ENCODE peak calls at places on chromosome 4, in ten cellular contexts. One of them, this sample, is unnamed.

GRCh38 chr4:55216871-55217635 is 91.7 kb upstream of the KDR start:
- DNase-seq in posterior cingulate gyrus: no peak
- DNase-seq in iPS DF 19.7: no peak
- DNase-seq in SK-N-SH: no peak
- DNase-seq in NCI-H345: peak
- DNase-seq in HS-5: no peak
- DNase-seq in heart right ventricle: no peak
- DNase-seq in H54: no peak
- DNase-seq in left cardiac atrium: no peak
- DNase-seq in EH: no peak
- DNase-seq in this sample: no peak

GRCh38 chr4:117478702-117479101 is 393.3 kb upstream of the TRAM1L1 start:
- DNase-seq in posterior cingulate gyrus: no peak
- DNase-seq in iPS DF 19.7: no peak
- DNase-seq in SK-N-SH: no peak
- DNase-seq in NCI-H345: no peak
- DNase-seq in HS-5: no peak
- DNase-seq in heart right ventricle: no peak
- DNase-seq in H54: no peak
- DNase-seq in left cardiac atrium: no peak
- DNase-seq in EH: no peak
- DNase-seq in this sample: no peak

GRCh38 chr4:15327311-15328298 is 100.2 kb upstream of the C1QTNF7 start:
- DNase-seq in posterior cingulate gyrus: no peak
- DNase-seq in iPS DF 19.7: no peak
- DNase-seq in SK-N-SH: no peak
- DNase-seq in NCI-H345: no peak
- DNase-seq in HS-5: peak
- DNase-seq in heart right ventricle: no peak
- DNase-seq in H54: no peak
- DNase-seq in left cardiac atrium: no peak
- DNase-seq in EH: peak
- DNase-seq in this sample: no peak

GRCh38 chr4:122476126-122476525 is 19.6 kb upstream of the IL2 start:
- DNase-seq in posterior cingulate gyrus: no peak
- DNase-seq in iPS DF 19.7: no peak
- DNase-seq in SK-N-SH: no peak
- DNase-seq in NCI-H345: no peak
- DNase-seq in HS-5: no peak
- DNase-seq in heart right ventricle: no peak
- DNase-seq in H54: no peak
- DNase-seq in left cardiac atrium: no peak
- DNase-seq in EH: no peak
- DNase-seq in this sample: no peak

GRCh38 chr4:112563431-112564200 is 47.6 kb upstream of the NEUROG2 start:
- DNase-seq in posterior cingulate gyrus: no peak
- DNase-seq in iPS DF 19.7: no peak
- DNase-seq in SK-N-SH: peak
- DNase-seq in NCI-H345: no peak
- DNase-seq in HS-5: no peak
- DNase-seq in heart right ventricle: no peak
- DNase-seq in H54: no peak
- DNase-seq in left cardiac atrium: no peak
- DNase-seq in EH: no peak
- DNase-seq in this sample: no peak

GRCh38 chr4:57460967-57461366 is 350.8 kb upstream of the IGFBP7 start:
- DNase-seq in posterior cingulate gyrus: no peak
- DNase-seq in iPS DF 19.7: peak
- DNase-seq in SK-N-SH: no peak
- DNase-seq in NCI-H345: no peak
- DNase-seq in HS-5: no peak
- DNase-seq in heart right ventricle: no peak
- DNase-seq in H54: no peak
- DNase-seq in left cardiac atrium: no peak
- DNase-seq in EH: no peak
- DNase-seq in this sample: no peak

GRCh38 chr4:177016541-177017141 is 223.9 kb upstream of the VEGFC start:
- DNase-seq in posterior cingulate gyrus: no peak
- DNase-seq in iPS DF 19.7: no peak
- DNase-seq in SK-N-SH: no peak
- DNase-seq in NCI-H345: no peak
- DNase-seq in HS-5: peak
- DNase-seq in heart right ventricle: no peak
- DNase-seq in H54: no peak
- DNase-seq in left cardiac atrium: no peak
- DNase-seq in EH: peak
- DNase-seq in this sample: no peak

GRCh38 chr4:186307497-186307896 is 41.5 kb downstream of the F11 start:
- DNase-seq in posterior cingulate gyrus: no peak
- DNase-seq in iPS DF 19.7: no peak
- DNase-seq in SK-N-SH: no peak
- DNase-seq in NCI-H345: no peak
- DNase-seq in HS-5: no peak
- DNase-seq in heart right ventricle: no peak
- DNase-seq in H54: no peak
- DNase-seq in left cardiac atrium: no peak
- DNase-seq in EH: no peak
- DNase-seq in this sample: no peak

GRCh38 chr4:86302242-86302641 is 57.6 kb downstream of the MAPK10 start:
- DNase-seq in posterior cingulate gyrus: no peak
- DNase-seq in iPS DF 19.7: peak
- DNase-seq in SK-N-SH: peak
- DNase-seq in NCI-H345: peak
- DNase-seq in HS-5: no peak
- DNase-seq in heart right ventricle: peak
- DNase-seq in H54: no peak
- DNase-seq in left cardiac atrium: peak
- DNase-seq in EH: no peak
- DNase-seq in this sample: no peak

GRCh38 chr4:74365761-74366160 is 816 bp downstream of the EREG start:
- DNase-seq in posterior cingulate gyrus: no peak
- DNase-seq in iPS DF 19.7: no peak
- DNase-seq in SK-N-SH: peak
- DNase-seq in NCI-H345: peak
- DNase-seq in HS-5: no peak
- DNase-seq in heart right ventricle: peak
- DNase-seq in H54: no peak
- DNase-seq in left cardiac atrium: peak
- DNase-seq in EH: peak
- DNase-seq in this sample: no peak

GRCh38 chr4:8355306-8355705 is 85.2 kb downstream of the ACOX3 start:
- DNase-seq in posterior cingulate gyrus: no peak
- DNase-seq in iPS DF 19.7: no peak
- DNase-seq in SK-N-SH: no peak
- DNase-seq in NCI-H345: no peak
- DNase-seq in HS-5: no peak
- DNase-seq in heart right ventricle: no peak
- DNase-seq in H54: no peak
- DNase-seq in left cardiac atrium: no peak
- DNase-seq in EH: peak
- DNase-seq in this sample: no peak

GRCh38 chr4:789571-790465 is 36.1 kb downstream of the CPLX1 start:
- DNase-seq in posterior cingulate gyrus: no peak
- DNase-seq in iPS DF 19.7: no peak
- DNase-seq in SK-N-SH: peak
- DNase-seq in NCI-H345: no peak
- DNase-seq in HS-5: no peak
- DNase-seq in heart right ventricle: no peak
- DNase-seq in H54: no peak
- DNase-seq in left cardiac atrium: no peak
- DNase-seq in EH: no peak
- DNase-seq in this sample: no peak

GRCh38 chr4:72900952-72901351 is 168.6 kb downstream of the COX18 start:
- DNase-seq in posterior cingulate gyrus: no peak
- DNase-seq in iPS DF 19.7: no peak
- DNase-seq in SK-N-SH: no peak
- DNase-seq in NCI-H345: no peak
- DNase-seq in HS-5: no peak
- DNase-seq in heart right ventricle: no peak
- DNase-seq in H54: no peak
- DNase-seq in left cardiac atrium: peak
- DNase-seq in EH: peak
- DNase-seq in this sample: no peak

GRCh38 chr4:122151982-122152698 is at the start of gene BLTP1:
- DNase-seq in posterior cingulate gyrus: peak
- DNase-seq in iPS DF 19.7: peak
- DNase-seq in SK-N-SH: peak
- DNase-seq in NCI-H345: peak
- DNase-seq in HS-5: peak
- DNase-seq in heart right ventricle: peak
- DNase-seq in H54: peak
- DNase-seq in left cardiac atrium: peak
- DNase-seq in EH: peak
- DNase-seq in this sample: peak

GRCh38 chr4:122798101-122798500 is 28.5 kb upstream of the FGF2 start:
- DNase-seq in posterior cingulate gyrus: no peak
- DNase-seq in iPS DF 19.7: peak
- DNase-seq in SK-N-SH: peak
- DNase-seq in NCI-H345: peak
- DNase-seq in HS-5: peak
- DNase-seq in heart right ventricle: peak
- DNase-seq in H54: peak
- DNase-seq in left cardiac atrium: peak
- DNase-seq in EH: peak
- DNase-seq in this sample: no peak

GRCh38 chr4:169621754-169622481 is 1.5 kb downstream of the CLCN3 start:
- DNase-seq in posterior cingulate gyrus: no peak
- DNase-seq in iPS DF 19.7: no peak
- DNase-seq in SK-N-SH: peak
- DNase-seq in NCI-H345: no peak
- DNase-seq in HS-5: no peak
- DNase-seq in heart right ventricle: no peak
- DNase-seq in H54: no peak
- DNase-seq in left cardiac atrium: no peak
- DNase-seq in EH: peak
- DNase-seq in this sample: peak

GRCh38 chr4:167940217-167940616 is 152.1 kb upstream of the ANXA10 start:
- DNase-seq in posterior cingulate gyrus: no peak
- DNase-seq in iPS DF 19.7: no peak
- DNase-seq in SK-N-SH: no peak
- DNase-seq in NCI-H345: no peak
- DNase-seq in HS-5: no peak
- DNase-seq in heart right ventricle: no peak
- DNase-seq in H54: no peak
- DNase-seq in left cardiac atrium: no peak
- DNase-seq in EH: no peak
- DNase-seq in this sample: no peak

GRCh38 chr4:95715830-95716229 is 124.1 kb upstream of the PDHA2 start:
- DNase-seq in posterior cingulate gyrus: no peak
- DNase-seq in iPS DF 19.7: no peak
- DNase-seq in SK-N-SH: no peak
- DNase-seq in NCI-H345: no peak
- DNase-seq in HS-5: no peak
- DNase-seq in heart right ventricle: no peak
- DNase-seq in H54: no peak
- DNase-seq in left cardiac atrium: no peak
- DNase-seq in EH: no peak
- DNase-seq in this sample: no peak

GRCh38 chr4:36348403-36348938 is 67.1 kb downstream of the DTHD1 start:
- DNase-seq in posterior cingulate gyrus: no peak
- DNase-seq in iPS DF 19.7: no peak
- DNase-seq in SK-N-SH: no peak
- DNase-seq in NCI-H345: no peak
- DNase-seq in HS-5: no peak
- DNase-seq in heart right ventricle: no peak
- DNase-seq in H54: no peak
- DNase-seq in left cardiac atrium: no peak
- DNase-seq in EH: no peak
- DNase-seq in this sample: no peak

GRCh38 chr4:148044889-148045352 is 313.0 kb downstream of the ARHGAP10 start:
- DNase-seq in posterior cingulate gyrus: no peak
- DNase-seq in iPS DF 19.7: no peak
- DNase-seq in SK-N-SH: peak
- DNase-seq in NCI-H345: no peak
- DNase-seq in HS-5: no peak
- DNase-seq in heart right ventricle: no peak
- DNase-seq in H54: no peak
- DNase-seq in left cardiac atrium: no peak
- DNase-seq in EH: no peak
- DNase-seq in this sample: no peak

GRCh38 chr4:15398001-15398400 is 29.8 kb upstream of the C1QTNF7 start:
- DNase-seq in posterior cingulate gyrus: no peak
- DNase-seq in iPS DF 19.7: no peak
- DNase-seq in SK-N-SH: no peak
- DNase-seq in NCI-H345: no peak
- DNase-seq in HS-5: no peak
- DNase-seq in heart right ventricle: no peak
- DNase-seq in H54: no peak
- DNase-seq in left cardiac atrium: no peak
- DNase-seq in EH: peak
- DNase-seq in this sample: no peak

GRCh38 chr4:32824321-32824720 is 2104.2 kb downstream of the PCDH7 start:
- DNase-seq in posterior cingulate gyrus: no peak
- DNase-seq in iPS DF 19.7: no peak
- DNase-seq in SK-N-SH: no peak
- DNase-seq in NCI-H345: no peak
- DNase-seq in HS-5: peak
- DNase-seq in heart right ventricle: no peak
- DNase-seq in H54: no peak
- DNase-seq in left cardiac atrium: no peak
- DNase-seq in EH: no peak
- DNase-seq in this sample: no peak

GRCh38 chr4:8133897-8134542 is 24.6 kb downstream of the ABLIM2 start:
- DNase-seq in posterior cingulate gyrus: no peak
- DNase-seq in iPS DF 19.7: no peak
- DNase-seq in SK-N-SH: no peak
- DNase-seq in NCI-H345: no peak
- DNase-seq in HS-5: no peak
- DNase-seq in heart right ventricle: peak
- DNase-seq in H54: no peak
- DNase-seq in left cardiac atrium: no peak
- DNase-seq in EH: no peak
- DNase-seq in this sample: no peak

GRCh38 chr4:8581094-8581861 is 1.1 kb downstream of the GPR78 start:
- DNase-seq in posterior cingulate gyrus: no peak
- DNase-seq in iPS DF 19.7: no peak
- DNase-seq in SK-N-SH: no peak
- DNase-seq in NCI-H345: no peak
- DNase-seq in HS-5: no peak
- DNase-seq in heart right ventricle: no peak
- DNase-seq in H54: no peak
- DNase-seq in left cardiac atrium: no peak
- DNase-seq in EH: no peak
- DNase-seq in this sample: no peak

GRCh38 chr4:181582595-181582994 is 660.6 kb upstream of the TENM3 start:
- DNase-seq in posterior cingulate gyrus: no peak
- DNase-seq in iPS DF 19.7: no peak
- DNase-seq in SK-N-SH: peak
- DNase-seq in NCI-H345: no peak
- DNase-seq in HS-5: no peak
- DNase-seq in heart right ventricle: no peak
- DNase-seq in H54: no peak
- DNase-seq in left cardiac atrium: no peak
- DNase-seq in EH: no peak
- DNase-seq in this sample: no peak